ENCODE peak calls at places on chromosomes 6 and 20, in eight cellular contexts. D is colonic mucosa, R is aorta, V is GM12865, N is AG04449, T is fibroblast of the aortic adventitia, S is lower lobe of right lung, U is H7. I is an unnamed sample.

GRCh38 chr20:64238115-64238825 is 17.3 kb upstream of the PCMTD2 start:
- DNase-seq in N (no peak), S (no peak), U (peak), D (no peak), T (no peak), R (peak), V (no peak), I (no peak)

GRCh38 chr20:15220778-15221565 is 883.6 kb upstream of the FLRT3 start:
- DNase-seq in D (no peak), N (no peak), U (peak), R (no peak), T (peak), V (no peak), S (no peak), I (no peak)

GRCh38 chr20:19205999-19206398 is 6.4 kb upstream of the SLC24A3 start:
- DNase-seq in V (peak), T (peak), D (peak), S (peak), N (no peak), R (peak), U (peak), I (peak)

GRCh38 chr20:58223358-58223941 is 5.0 kb downstream of the ANKRD60 start:
- DNase-seq in U (no peak), V (no peak), S (no peak), D (no peak), R (no peak), N (no peak), T (no peak), I (no peak)

GRCh38 chr20:46551508-46552280 is 1.2 kb upstream of the OCSTAMP start:
- DNase-seq in D (no peak), U (no peak), S (no peak), T (no peak), N (no peak), R (no peak), V (peak), I (no peak)

GRCh38 chr6:154592199-154592860 is 81.8 kb upstream of the CNKSR3 start:
- DNase-seq in U (no peak), V (no peak), N (no peak), D (no peak), T (no peak), R (no peak), S (no peak), I (no peak)

GRCh38 chr6:32112436-32112980 is 3.4 kb upstream of the TNXB start:
- DNase-seq in U (no peak), N (no peak), V (no peak), D (no peak), R (peak), S (no peak), T (peak), I (no peak)

GRCh38 chr6:84575264-84575663 is 189.1 kb downstream of the TBX18 start:
- DNase-seq in N (no peak), S (no peak), V (peak), D (no peak), U (no peak), T (peak), R (no peak), I (peak)

GRCh38 chr6:72984981-72985665 is 240.2 kb downstream of the KHDC1L start:
- DNase-seq in T (no peak), N (peak), U (no peak), R (no peak), V (no peak), D (no peak), S (no peak), I (no peak)

GRCh38 chr20:4341804-4342560 is 326.6 kb upstream of the RNF24 start:
- DNase-seq in T (peak), V (no peak), D (no peak), U (no peak), R (no peak), N (peak), S (no peak), I (peak)

GRCh38 chr6:1606533-1607235 is 3.0 kb upstream of the FOXC1 start:
- DNase-seq in D (no peak), V (no peak), U (peak), T (no peak), S (no peak), R (peak), N (no peak), I (no peak)

GRCh38 chr20:16617056-16617455 is 43.8 kb upstream of the KIF16B start:
- DNase-seq in T (no peak), S (no peak), V (no peak), U (peak), D (no peak), N (no peak), R (no peak), I (no peak)

GRCh38 chr20:44695295-44696230 is 19.6 kb upstream of the CCN5 start:
- DNase-seq in U (peak), R (no peak), T (peak), D (no peak), S (no peak), V (peak), N (peak), I (no peak)

GRCh38 chr20:9758752-9759151 is 80.1 kb downstream of the PAK5 start:
- DNase-seq in R (no peak), T (no peak), N (no peak), V (no peak), S (no peak), U (no peak), D (no peak), I (no peak)

GRCh38 chr20:35954907-35955251 is 577 bp upstream of the SCAND1 start:
- DNase-seq in S (no peak), U (no peak), N (no peak), T (peak), R (no peak), D (no peak), V (peak), I (no peak)

GRCh38 chr6:143400258-143401059 is 50.0 kb downstream of the ADAT2 start:
- DNase-seq in D (peak), S (no peak), U (no peak), N (no peak), R (no peak), V (peak), T (peak), I (no peak)

GRCh38 chr6:111997863-111998191 is 56.1 kb upstream of the CCN6 start:
- DNase-seq in S (no peak), V (no peak), T (peak), N (no peak), U (no peak), R (no peak), D (no peak), I (no peak)

GRCh38 chr6:27374824-27375612 is 13.5 kb upstream of the ZNF391 start:
- DNase-seq in D (peak), U (peak), T (peak), V (peak), N (no peak), R (peak), S (peak), I (peak)

GRCh38 chr20:38230957-38231785 is 29.4 kb downstream of the KIAA1755 start:
- DNase-seq in U (no peak), T (no peak), D (no peak), S (no peak), V (no peak), N (no peak), R (no peak), I (no peak)

GRCh38 chr6:71250050-71250689 is 38.4 kb upstream of the OGFRL1 start:
- DNase-seq in R (no peak), S (no peak), D (no peak), V (no peak), N (peak), T (peak), U (no peak), I (peak)

GRCh38 chr6:42375007-42375635 is 76.6 kb downstream of the TRERF1 start:
- DNase-seq in D (no peak), U (no peak), N (no peak), S (no peak), R (no peak), V (no peak), T (no peak), I (no peak)

GRCh38 chr6:82365011-82365751 is 1.6 kb downstream of the TPBG start:
- DNase-seq in T (no peak), N (no peak), V (peak), S (peak), D (peak), R (no peak), U (peak), I (no peak)

GRCh38 chr6:151067684-151068596 is 171.8 kb upstream of the AKAP12 start:
- DNase-seq in S (no peak), N (peak), R (peak), T (peak), U (no peak), D (peak), V (no peak), I (peak)

GRCh38 chr6:84882768-84883766 is 118.7 kb upstream of the TBX18 start:
- DNase-seq in R (no peak), D (no peak), N (no peak), S (no peak), U (no peak), V (no peak), T (no peak), I (peak)

GRCh38 chr6:151627689-151628444 is 134.1 kb downstream of the CCDC170 start:
- DNase-seq in S (no peak), T (peak), V (peak), R (no peak), D (no peak), U (no peak), N (no peak), I (no peak)

GRCh38 chr20:51679254-51679921 is 88.8 kb downstream of the ATP9A start:
- DNase-seq in N (no peak), S (no peak), D (no peak), R (no peak), T (no peak), U (no peak), V (no peak), I (no peak)

GRCh38 chr6:82953871-82954270 is 111.8 kb downstream of the UBE3D start:
- DNase-seq in U (no peak), T (peak), D (no peak), V (no peak), R (no peak), N (no peak), S (no peak), I (no peak)

GRCh38 chr20:17225891-17226409 is 890 bp upstream of the PCSK2 start:
- DNase-seq in D (no peak), N (no peak), R (peak), U (peak), V (no peak), T (no peak), S (peak), I (no peak)

GRCh38 chr6:157763894-157764345 is 59.1 kb upstream of the SNX9 start:
- DNase-seq in S (no peak), R (no peak), D (no peak), N (no peak), V (peak), T (no peak), U (no peak), I (no peak)
- H3K4me3 ChIP-seq in S (peak), R (no peak), D (no peak), N (no peak), V (peak), T (no peak), U (no peak), I (peak)

DNA sequence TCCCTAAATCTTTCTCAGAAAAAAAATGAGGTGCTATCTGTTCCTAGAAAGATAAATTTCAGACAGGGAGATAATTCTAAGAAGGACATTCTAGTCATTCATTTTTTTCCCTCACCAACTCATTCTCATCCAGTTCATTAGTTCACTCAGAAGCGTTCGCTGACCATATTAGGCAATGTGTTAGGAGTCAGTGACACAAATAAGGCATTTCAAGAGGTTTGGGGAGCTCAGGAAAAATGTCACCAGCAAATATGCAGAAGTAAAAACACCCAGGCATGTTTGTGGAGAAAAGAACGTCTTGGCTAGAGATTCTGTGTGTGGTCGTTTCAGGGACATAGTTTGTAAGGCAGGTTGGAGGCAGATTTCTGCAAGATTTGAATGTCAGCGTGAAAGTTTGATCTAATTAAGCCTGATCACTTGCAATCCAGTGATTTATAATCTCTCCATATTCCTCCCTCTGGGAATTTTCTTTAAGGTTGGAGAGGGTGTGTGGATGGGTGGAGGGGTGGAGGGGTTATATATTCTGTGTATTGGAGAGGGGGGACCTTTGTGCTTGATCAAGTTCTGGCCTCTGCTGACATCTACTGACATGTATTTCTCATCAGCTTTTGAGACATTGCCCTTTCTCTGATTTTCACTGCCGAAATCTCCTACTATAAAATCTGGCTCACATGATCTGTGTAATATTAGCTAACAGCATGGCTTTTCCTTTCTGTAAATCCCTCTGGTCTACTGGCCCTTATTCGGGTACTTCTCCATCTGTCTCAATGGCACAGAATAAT is 3.6 kb downstream of the MYCT1 start:
- DNase-seq in D (no peak), R (no peak), U (no peak), T (peak), V (no peak), S (no peak), N (no peak), I (no peak)
- H3K4me3 ChIP-seq in D (no peak), R (no peak), U (no peak), T (no peak), V (no peak), S (peak), N (no peak), I (no peak)

GRCh38 chr6:157110620-157111019 is 212.7 kb downstream of the TMEM242 start:
- DNase-seq in S (no peak), V (no peak), T (peak), D (no peak), U (no peak), N (peak), R (no peak), I (no peak)

GRCh38 chr6:157107571-157107914 is 215.8 kb downstream of the TMEM242 start:
- DNase-seq in R (no peak), U (no peak), S (no peak), D (no peak), T (no peak), V (no peak), N (no peak), I (no peak)

GRCh38 chr6:157106487-157106886 is 216.8 kb downstream of the TMEM242 start:
- DNase-seq in R (no peak), T (peak), N (no peak), D (no peak), V (no peak), U (no peak), S (no peak), I (no peak)

GRCh38 chr6:157107915-157108651 is 215.2 kb downstream of the TMEM242 start:
- DNase-seq in V (no peak), N (peak), D (no peak), R (no peak), S (no peak), U (no peak), T (peak), I (peak)

GRCh38 chr6:157108923-157109322 is 214.4 kb downstream of the TMEM242 start:
- DNase-seq in N (no peak), U (no peak), R (no peak), V (no peak), T (no peak), S (no peak), D (no peak), I (no peak)
- H3K4me3 ChIP-seq in N (no peak), U (no peak), R (no peak), V (no peak), T (no peak), S (no peak), D (no peak), I (no peak)

GRCh38 chr6:148345578-148345977 is 2.9 kb downstream of the SASH1 start:
- DNase-seq in D (no peak), R (no peak), U (no peak), N (no peak), S (no peak), T (no peak), V (no peak), I (no peak)

GRCh38 chr6:148347076-148348054 is 4.7 kb downstream of the SASH1 start:
- DNase-seq in U (no peak), V (no peak), S (no peak), D (no peak), N (no peak), R (no peak), T (no peak), I (no peak)

GRCh38 chr6:148348778-148349177 is 6.1 kb downstream of the SASH1 start:
- DNase-seq in D (no peak), T (no peak), V (no peak), S (no peak), N (no peak), R (no peak), U (no peak), I (no peak)

GRCh38 chr6:148349466-148349865 is 6.8 kb downstream of the SASH1 start:
- DNase-seq in D (no peak), T (no peak), V (no peak), S (no peak), U (no peak), N (no peak), R (no peak), I (no peak)

DNA sequence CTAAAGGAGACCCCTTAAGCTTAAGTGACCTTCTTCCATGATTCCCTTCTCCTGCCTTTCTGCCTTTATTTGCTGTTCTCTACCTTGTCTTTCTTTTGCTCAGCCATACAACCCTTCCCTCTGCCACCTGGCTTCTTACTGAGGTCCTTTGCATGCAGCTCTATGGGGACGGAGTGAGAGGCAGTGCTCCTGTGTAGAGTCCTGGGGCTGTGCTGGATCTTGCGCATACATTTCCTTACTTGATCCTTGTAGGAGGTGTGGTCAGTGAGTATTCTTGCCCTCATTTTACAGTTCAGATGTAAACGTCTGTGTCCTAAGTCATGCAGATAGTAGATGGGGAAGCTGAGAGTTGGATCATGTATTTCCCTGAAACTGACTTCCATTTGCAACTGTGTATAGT is 5.7 kb downstream of the SASH1 start:
- DNase-seq in U (no peak), N (no peak), D (no peak), V (no peak), R (no peak), T (no peak), S (no peak), I (no peak)
- H3K4me3 ChIP-seq in U (no peak), N (no peak), D (no peak), V (no peak), R (no peak), T (no peak), S (no peak), I (no peak)

I was measured in HFF-Myc.